ENCODE peak calls at places on chromosomes 13 and 19, in five cellular contexts. E, G, A, I and Y are unnamed samples.

GRCh38 chr19:37905936-37906867 is at the start of gene WDR87:
- DNase-seq in E (peak; percentile 95), G (no peak), A (peak; percentile 21), I (peak; percentile 17), Y (no peak)

GRCh38 chr19:40410030-40410389 is 3.2 kb downstream of the PRX start:
- DNase-seq in E (peak; percentile 67), G (no peak), A (no peak), I (no peak), Y (no peak)

GRCh38 chr19:33438016-33438671 is 64.6 kb downstream of the CEBPG start:
- DNase-seq in E (no peak), G (peak; percentile 7), A (no peak), I (peak; percentile 22), Y (peak; percentile 56)

GRCh38 chr13:112910016-112910415 is 59.0 kb upstream of the MCF2L start:
- DNase-seq in E (no peak), G (peak; percentile 33), A (no peak), I (no peak), Y (no peak)

GRCh38 chr13:24341439-24341838 is 32.1 kb downstream of the C1QTNF9 start:
- DNase-seq in E (no peak), G (peak; percentile 12), A (no peak), I (no peak), Y (no peak)

GRCh38 chr19:46288896-46289588 is 7.8 kb upstream of the HIF3A start:
- DNase-seq in E (no peak), G (peak; percentile 97), A (no peak), I (no peak), Y (peak; percentile 29)

GRCh38 chr19:38434549-38435051 is 1.1 kb downstream of the RYR1 start:
- DNase-seq in E (peak; percentile 95), G (no peak), A (no peak), I (peak; percentile 14), Y (no peak)

GRCh38 chr19:58325623-58326022 is 1.2 kb upstream of the ZSCAN22 start:
- DNase-seq in E (no peak), G (no peak), A (no peak), I (no peak), Y (no peak)

GRCh38 chr19:36686365-36687213 is 823 bp upstream of the ZNF567 start:
- DNase-seq in E (no peak), G (peak; percentile 2), A (no peak), I (no peak), Y (peak; percentile 24)

GRCh38 chr19:6103217-6103644 is 7.1 kb downstream of the RFX2 start:
- DNase-seq in E (no peak), G (peak; percentile 94), A (no peak), I (no peak), Y (peak; percentile 75)

GRCh38 chr13:29543230-29544215 is 52.0 kb downstream of the SLC7A1 start:
- DNase-seq in E (peak; percentile 47), G (peak; percentile 81), A (no peak), I (no peak), Y (no peak)

GRCh38 chr19:48768989-48769713 is 13.8 kb downstream of the FGF21 start:
- DNase-seq in E (no peak), G (no peak), A (no peak), I (no peak), Y (no peak)

GRCh38 chr13:99012539-99012938 is 34.7 kb upstream of the DOCK9 start:
- DNase-seq in E (no peak), G (no peak), A (no peak), I (no peak), Y (no peak)

GRCh38 chr19:2812414-2813234 is 7.0 kb upstream of the ZNF554 start:
- DNase-seq in E (no peak), G (no peak), A (no peak), I (no peak), Y (no peak)